ENCODE peak calls at places on chromosomes 3 and 15, in eight cellular contexts. C is SW 1271; O is GM04503; F is nephron progenitor cell; Z is cardiac fibroblast; L is tibial artery; W is naive thymus-derived CD8-positive, alpha-beta T cell; I is H1. S is an unnamed sample.

GRCh38 chr3:97979610-97980009 is 7.4 kb upstream of the RIOX2 start:
- DNase-seq in L (no peak), Z (no peak), F (no peak), C (no peak), W (no peak), O (no peak), I (no peak), S (no peak)

GRCh38 chr3:142647856-142648255 is 51.7 kb downstream of the PLS1 start:
- DNase-seq in Z (no peak), C (no peak), W (no peak), L (no peak), O (no peak), I (no peak), F (no peak), S (no peak)

GRCh38 chr3:55446860-55447259 is 40.2 kb downstream of the WNT5A start:
- DNase-seq in W (no peak), O (no peak), C (no peak), L (no peak), Z (no peak), I (no peak), F (no peak), S (no peak)

GRCh38 chr15:61879219-61879618 is 181.0 kb downstream of the VPS13C start:
- DNase-seq in I (no peak), L (no peak), C (no peak), W (no peak), F (no peak), Z (no peak), O (no peak), S (no peak)

GRCh38 chr15:101489236-101489632 is 273 bp downstream of the PCSK6 start:
- DNase-seq in F (peak), Z (peak), O (no peak), W (no peak), L (no peak), I (no peak), C (no peak), S (no peak)

GRCh38 chr15:45429974-45430792 is 51.8 kb upstream of the GATM start:
- DNase-seq in Z (peak), L (no peak), F (peak), I (peak), W (peak), C (no peak), O (no peak), S (peak)

GRCh38 chr3:129398803-129399144 is 29.7 kb downstream of the EFCAB12 start:
- DNase-seq in C (no peak), Z (peak), W (peak), F (peak), O (no peak), I (no peak), L (no peak), S (no peak)

GRCh38 chr3:127654374-127654773 is 18.4 kb upstream of the ABTB1 start:
- DNase-seq in L (peak), F (no peak), W (no peak), O (no peak), I (no peak), C (no peak), Z (no peak), S (no peak)

GRCh38 chr3:27166888-27167287 is 202.3 kb downstream of the NEK10 start:
- DNase-seq in F (no peak), Z (peak), L (peak), C (no peak), O (peak), W (no peak), I (no peak), S (no peak)

GRCh38 chr3:66693461-66693912 is 192.7 kb upstream of the LRIG1 start:
- DNase-seq in W (no peak), O (no peak), I (no peak), Z (peak), C (no peak), L (no peak), F (no peak), S (no peak)

GRCh38 chr3:31361391-31362273 is 171.1 kb upstream of the STT3B start:
- DNase-seq in W (no peak), F (peak), O (peak), L (no peak), Z (peak), I (no peak), C (no peak), S (no peak)

GRCh38 chr3:108602249-108602934 is 12.9 kb downstream of the DZIP3 start:
- DNase-seq in L (no peak), W (peak), I (no peak), O (no peak), F (no peak), Z (peak), C (no peak), S (peak)

GRCh38 chr3:124297062-124297980 is 305.4 kb upstream of the ROPN1 start:
- DNase-seq in I (no peak), Z (peak), O (no peak), W (no peak), C (no peak), F (no peak), L (no peak), S (no peak)

GRCh38 chr3:62169871-62170660 is 203.3 kb downstream of the FEZF2 start:
- DNase-seq in C (no peak), W (no peak), F (no peak), I (no peak), O (no peak), L (no peak), Z (peak), S (no peak)

GRCh38 chr3:42702982-42703694 is 540 bp upstream of the HHATL start:
- DNase-seq in F (no peak), O (no peak), Z (no peak), C (no peak), W (no peak), L (peak), I (no peak), S (no peak)

GRCh38 chr3:194537732-194538247 is 51.0 kb upstream of the ATP13A3 start:
- DNase-seq in F (no peak), O (no peak), L (peak), I (no peak), Z (peak), C (peak), W (no peak), S (no peak)

GRCh38 chr15:86572368-86572841 is 492.7 kb downstream of the AGBL1 start:
- DNase-seq in C (no peak), I (no peak), Z (no peak), F (no peak), W (no peak), O (no peak), L (no peak), S (no peak)

GRCh38 chr15:78167227-78167888 is 18.2 kb downstream of the IDH3A start:
- DNase-seq in I (no peak), O (no peak), Z (no peak), F (no peak), L (no peak), W (no peak), C (no peak), S (peak)

GRCh38 chr3:55343486-55344357 is 143.4 kb downstream of the WNT5A start:
- DNase-seq in F (no peak), I (no peak), W (no peak), Z (no peak), C (no peak), O (no peak), L (no peak), S (no peak)

GRCh38 chr15:45333550-45333949 is 44.8 kb downstream of the GATM start:
- DNase-seq in O (no peak), C (no peak), Z (peak), I (no peak), L (no peak), W (no peak), F (no peak), S (no peak)

GRCh38 chr15:58057559-58057958 is 8.0 kb downstream of the ALDH1A2 start:
- DNase-seq in Z (no peak), F (no peak), O (no peak), L (no peak), W (no peak), I (no peak), C (no peak), S (no peak)